ENCODE peak calls at places on chromosomes 7 and 10, in nine cellular contexts. N is ovary; Z is CD8-positive, alpha-beta memory T cell; I is neural progenitor cell; R is fibroblast of lung; M is brain microvascular endothelial cell; U is IMR-90; E is BJ; C is transverse colon. Q is an unnamed sample. For H3K36me3, the result is how much of the 10 kb centered on the place peaks cover.

GRCh38 chr7:98733036-98733435 is 116.0 kb downstream of the NPTX2 start:
- DNase-seq in N (no peak), Z (no peak), I (peak), R (peak), M (peak), U (peak), E (no peak), C (peak), Q (peak)

GRCh38 chr7:74332373-74333176 is 43.4 kb downstream of the CLIP2 start:
- DNase-seq in N (no peak), Z (no peak), I (no peak), R (no peak), M (no peak), U (no peak), E (no peak), C (no peak), Q (no peak)

GRCh38 chr7:55437375-55437774 is 72.2 kb downstream of the LANCL2 start:
- DNase-seq in N (no peak), Z (no peak), I (no peak), R (no peak), M (no peak), U (no peak), E (no peak), C (no peak), Q (no peak)

GRCh38 chr10:43666551-43666950 is 17.9 kb upstream of the ZNF32 start:
- DNase-seq in N (no peak), Z (no peak), I (no peak), R (no peak), M (no peak), U (no peak), E (no peak), C (no peak), Q (no peak)

GRCh38 chr7:111568870-111569462 is 6.7 kb upstream of the IMMP2L start:
- DNase-seq in N (no peak), Z (no peak), I (no peak), R (no peak), M (no peak), U (no peak), E (no peak), C (no peak), Q (no peak)

GRCh38 chr7:86687831-86688230 is 44.1 kb downstream of the GRM3 start:
- DNase-seq in N (no peak), Z (no peak), I (no peak), R (no peak), M (no peak), U (no peak), E (no peak), C (no peak), Q (no peak)

GRCh38 chr7:131190146-131190545 is 137.5 kb upstream of the MKLN1 start:
- DNase-seq in N (no peak), Z (no peak), I (peak), R (no peak), M (no peak), U (peak), E (no peak), C (no peak), Q (no peak)

GRCh38 chr10:16964571-16965241 is 147.5 kb upstream of the RSU1 start:
- DNase-seq in N (no peak), Z (no peak), I (no peak), R (peak), M (no peak), U (no peak), E (no peak), C (no peak), Q (no peak)

GRCh38 chr10:78964952-78965633 is 103.7 kb upstream of the ZMIZ1 start:
- DNase-seq in N (no peak), Z (no peak), I (peak), R (peak), M (peak), U (peak), E (no peak), C (no peak), Q (peak)

GRCh38 chr10:120145107-120145506 is 252.6 kb downstream of the SEC23IP start:
- DNase-seq in N (no peak), Z (no peak), I (no peak), R (no peak), M (no peak), U (no peak), E (no peak), C (no peak), Q (no peak)

GRCh38 chr10:6194291-6194690 is 8.4 kb upstream of the PFKFB3 start:
- DNase-seq in N (no peak), Z (no peak), I (no peak), R (no peak), M (no peak), U (no peak), E (no peak), C (no peak), Q (no peak)

GRCh38 chr10:132391372-132392020 is 5.5 kb upstream of the PWWP2B start:
- DNase-seq in N (peak), Z (no peak), I (no peak), R (no peak), M (no peak), U (no peak), E (no peak), C (peak), Q (peak)

GRCh38 chr10:12631216-12631615 is 281.9 kb downstream of the CAMK1D start:
- DNase-seq in N (no peak), Z (no peak), I (peak), R (peak), M (no peak), U (peak), E (no peak), C (no peak), Q (peak)

GRCh38 chr10:90167174-90168064 is 466.0 kb downstream of the KIF20B start:
- DNase-seq in N (no peak), Z (no peak), I (no peak), R (peak), M (peak), U (peak), E (peak), C (no peak), Q (no peak)

GRCh38 chr7:26675143-26675887 is 189.1 kb downstream of the SKAP2 start:
- DNase-seq in N (no peak), Z (no peak), I (no peak), R (peak), M (no peak), U (peak), E (no peak), C (no peak), Q (no peak)

GRCh38 chr7:36115448-36116321 is 37.4 kb upstream of the EEPD1 start:
- DNase-seq in N (peak), Z (peak), I (no peak), R (peak), M (peak), U (peak), E (peak), C (peak), Q (peak)

GRCh38 chr10:51063659-51064535 is 10.4 kb upstream of the PRKG1 start:
- DNase-seq in N (no peak), Z (no peak), I (peak), R (peak), M (no peak), U (peak), E (no peak), C (no peak), Q (no peak)

GRCh38 chr7:47730135-47730534 is 148.2 kb upstream of the TNS3 start:
- DNase-seq in N (no peak), Z (no peak), I (no peak), R (no peak), M (peak), U (no peak), E (no peak), C (no peak), Q (no peak)

GRCh38 chr7:29841926-29842671 is 35.8 kb downstream of the WIPF3 start:
- DNase-seq in N (no peak), Z (no peak), I (no peak), R (no peak), M (no peak), U (no peak), E (no peak), C (no peak), Q (no peak)

GRCh38 chr10:130127612-130128607 is 8.3 kb upstream of the GLRX3 start:
- DNase-seq in N (no peak), Z (peak), I (peak), R (peak), M (peak), U (peak), E (peak), C (peak), Q (peak)

GRCh38 chr10:37301271-37301670 is 175.9 kb downstream of the ANKRD30A start:
- DNase-seq in N (no peak), Z (no peak), I (no peak), R (no peak), M (no peak), U (no peak), E (no peak), C (no peak), Q (no peak)

GRCh38 chr7:85114342-85114741 is 72.5 kb downstream of the SEMA3D start:
- DNase-seq in N (no peak), Z (no peak), I (no peak), R (no peak), M (no peak), U (no peak), E (no peak), C (no peak), Q (no peak)

GRCh38 chr10:1923998-1924397 is 186.7 kb upstream of the ADARB2 start:
- DNase-seq in N (no peak), Z (no peak), I (no peak), R (no peak), M (no peak), U (no peak), E (no peak), C (no peak), Q (no peak)

GRCh38 chr10:127485153-127485857 is 63.8 kb upstream of the NPS start:
- DNase-seq in N (no peak), Z (no peak), I (peak), R (peak), M (peak), U (peak), E (no peak), C (no peak), Q (no peak)

GRCh38 chr7:28958235-28958945 is at the start of gene TRIL:
- DNase-seq in N (peak), Z (no peak), I (peak), R (peak), M (peak), U (peak), E (no peak), C (peak), Q (peak)

GRCh38 chr10:118498623-118499022 is 96.8 kb downstream of the PRLHR start:
- DNase-seq in N (no peak), Z (no peak), I (no peak), R (no peak), M (no peak), U (no peak), E (no peak), C (no peak), Q (no peak)

GRCh38 chr7:137961200-137962177 is 40.4 kb downstream of the CREB3L2 start:
- DNase-seq in N (no peak), Z (no peak), I (no peak), R (no peak), M (no peak), U (peak), E (no peak), C (no peak), Q (no peak)

GRCh38 chr7:107615910-107616680 is 36.0 kb downstream of the BCAP29 start:
- DNase-seq in N (no peak), Z (no peak), I (no peak), R (no peak), M (no peak), U (peak), E (no peak), C (no peak), Q (no peak)
- H3K36me3 ChIP-seq in N (under half), Z (under half), I (under half), R (under half), M (under half), U (under half), E (under half), C (under half), Q (under half)

GRCh38 chr10:102672822-102673200 is 28.5 kb downstream of the TRIM8 start:
- DNase-seq in N (no peak), Z (no peak), I (no peak), R (no peak), M (no peak), U (no peak), E (no peak), C (no peak), Q (no peak)

GRCh38 chr10:102675151-102675886 is 31.0 kb downstream of the TRIM8 start:
- DNase-seq in N (no peak), Z (no peak), I (peak), R (no peak), M (peak), U (no peak), E (no peak), C (no peak), Q (no peak)

GRCh38 chr10:102674566-102674965 is 30.3 kb downstream of the TRIM8 start:
- DNase-seq in N (no peak), Z (no peak), I (peak), R (no peak), M (no peak), U (no peak), E (no peak), C (no peak), Q (no peak)

GRCh38 chr10:102673235-102673634 is 29.0 kb downstream of the TRIM8 start:
- DNase-seq in N (no peak), Z (no peak), I (no peak), R (no peak), M (no peak), U (no peak), E (no peak), C (no peak), Q (no peak)

DNA sequence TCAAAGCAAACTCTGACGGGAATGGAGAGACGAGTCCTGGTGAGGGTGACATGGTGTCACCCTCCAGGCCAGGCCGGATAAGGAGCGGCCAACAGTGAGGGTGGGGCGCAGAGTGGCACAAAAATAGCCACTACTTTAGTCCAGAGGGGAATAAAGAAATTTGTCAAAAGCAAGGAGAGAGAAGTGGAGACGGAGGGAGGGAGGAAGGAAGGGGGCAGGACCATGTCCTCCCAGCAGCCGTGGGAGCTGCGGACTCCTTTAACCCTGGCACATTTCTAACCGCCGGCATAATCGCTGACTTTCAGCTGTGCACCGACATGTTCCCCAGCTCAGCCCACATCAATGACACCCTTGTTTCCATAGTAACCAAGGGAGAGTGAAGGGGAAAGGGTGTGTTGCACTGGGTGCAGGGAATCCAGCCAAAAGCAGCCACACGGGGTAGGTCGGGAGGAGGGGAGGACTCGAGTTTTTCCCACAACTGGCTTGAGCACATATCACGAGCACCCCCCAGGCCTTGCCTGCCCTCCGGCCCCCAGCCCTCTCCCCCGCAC is 29.8 kb downstream of the TRIM8 start:
- DNase-seq in N (peak), Z (peak), I (peak), R (peak), M (peak), U (peak), E (no peak), C (peak), Q (no peak)
- H3K4me3 ChIP-seq in N (peak), Z (peak), I (peak), R (peak), M (peak), U (peak), E (peak), C (peak), Q (no peak)

GRCh38 chr7:40008218-40008815 is 58.3 kb downstream of the CDK13 start:
- DNase-seq in N (no peak), Z (no peak), I (no peak), R (peak), M (peak), U (peak), E (peak), C (no peak), Q (no peak)

GRCh38 chr7:40009301-40009700 is 59.2 kb downstream of the CDK13 start:
- DNase-seq in N (no peak), Z (no peak), I (no peak), R (no peak), M (no peak), U (no peak), E (no peak), C (no peak), Q (no peak)

GRCh38 chr7:40000734-40001315 is 50.8 kb downstream of the CDK13 start:
- DNase-seq in N (no peak), Z (no peak), I (no peak), R (peak), M (no peak), U (peak), E (no peak), C (no peak), Q (no peak)

GRCh38 chr7:40001649-40002048 is 51.6 kb downstream of the CDK13 start:
- DNase-seq in N (no peak), Z (no peak), I (no peak), R (no peak), M (no peak), U (no peak), E (no peak), C (no peak), Q (no peak)

GRCh38 chr7:40003586-40003985 is 53.5 kb downstream of the CDK13 start:
- DNase-seq in N (no peak), Z (no peak), I (peak), R (no peak), M (no peak), U (no peak), E (no peak), C (no peak), Q (no peak)
- H3K36me3 ChIP-seq in N (under half), Z (under half), I (under half), R (under half), M (under half), U (under half), E (under half), C (under half), Q (under half)

DNA sequence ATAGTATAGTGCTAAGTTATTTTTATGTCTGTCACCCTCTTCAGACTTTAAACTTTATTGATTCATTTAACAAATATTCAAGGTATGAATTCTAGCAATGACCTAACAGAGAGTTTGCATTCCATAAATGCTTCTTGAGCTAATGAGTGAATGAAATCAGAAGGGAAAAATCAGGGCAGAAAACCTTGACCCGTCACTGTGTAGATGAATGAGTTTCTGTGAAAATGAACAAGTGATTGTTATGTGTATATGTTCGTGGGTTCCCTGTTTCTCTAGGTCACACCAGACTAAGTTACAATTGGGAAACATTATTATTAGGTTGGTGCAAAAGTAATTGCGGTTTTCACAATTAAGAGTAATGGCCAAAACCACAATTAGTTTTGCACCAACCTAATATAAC is 30.1 kb downstream of the APBB1IP start:
- DNase-seq in N (no peak), Z (no peak), I (no peak), R (no peak), M (no peak), U (no peak), E (no peak), C (no peak), Q (no peak)
- H3K4me3 ChIP-seq in N (no peak), Z (peak), I (no peak), R (no peak), M (no peak), U (no peak), E (no peak), C (no peak), Q (no peak)

DNA sequence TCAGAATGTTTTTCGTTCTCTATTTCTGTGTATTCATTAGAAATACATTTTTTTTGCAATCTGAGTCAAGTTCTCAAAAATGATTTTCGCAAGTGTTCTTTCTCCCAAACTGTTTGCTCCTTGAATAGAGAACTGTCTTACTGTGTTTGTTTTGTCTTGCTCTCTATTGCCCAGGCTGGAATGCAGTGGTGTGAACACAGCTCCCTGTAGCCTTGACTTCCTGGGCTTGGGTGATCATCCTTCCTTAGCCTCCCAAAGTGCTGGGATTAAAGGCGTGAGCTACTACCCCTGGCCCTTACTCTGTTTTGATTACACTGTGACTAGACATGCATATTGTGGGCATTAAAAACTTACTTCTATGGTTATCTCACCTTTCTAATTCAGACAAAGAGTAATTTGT is 56.7 kb downstream of the LUC7L2 start:
- DNase-seq in N (no peak), Z (no peak), I (no peak), R (no peak), M (no peak), U (no peak), E (no peak), C (no peak), Q (no peak)
- H3K36me3 ChIP-seq in N (under half), Z (half or more), I (under half), R (under half), M (under half), U (under half), E (under half), C (under half), Q (under half)

DNA sequence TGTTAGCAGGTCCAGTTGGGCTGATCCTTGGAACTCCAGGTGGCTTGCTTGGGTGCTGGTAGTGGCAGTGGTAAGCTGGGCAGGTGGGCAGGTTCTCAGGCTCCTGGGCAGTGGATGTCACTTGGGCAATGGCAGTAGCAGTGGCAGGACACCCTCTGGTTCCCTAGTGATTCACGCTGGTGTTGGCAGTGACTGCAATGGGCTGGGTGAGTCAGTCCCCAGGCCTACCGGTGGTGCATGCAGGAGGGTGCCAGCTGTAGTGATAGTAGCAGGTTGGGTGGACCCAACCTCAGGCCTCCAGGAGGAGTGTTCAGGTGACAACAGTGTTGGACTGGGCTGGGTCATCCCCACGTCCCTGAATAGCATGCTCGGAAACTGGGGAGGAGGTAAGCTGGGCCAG is 189.2 kb downstream of the ZEB1 start:
- DNase-seq in N (no peak), Z (no peak), I (no peak), R (no peak), M (no peak), U (no peak), E (no peak), C (no peak), Q (peak)
- H3K4me3 ChIP-seq in N (no peak), Z (no peak), I (no peak), R (no peak), M (no peak), U (no peak), E (no peak), C (no peak), Q (no peak)

GRCh38 chr10:3136336-3136735 is 36.2 kb downstream of the PITRM1 start:
- DNase-seq in N (peak), Z (no peak), I (no peak), R (peak), M (no peak), U (peak), E (no peak), C (no peak), Q (no peak)
- H3K36me3 ChIP-seq in N (under half), Z (half or more), I (under half), R (under half), M (half or more), U (half or more), E (half or more), C (under half), Q (under half)

Q was measured in mucosa of descending colon.